ENCODE peak calls at places on chromosomes 16 and 17, in five cellular contexts. M is GM12878, G is SK-N-SH, C is HepG2, Y is K562. E is an unnamed sample.
A peak's percentile ranks its signal among the peaks of the same experiment; 100 is the strongest.

GRCh38 chr16:78892925-78893324 is 707.6 kb downstream of the MAF start:
- DNase-seq in M (no peak), G (no peak), Y (no peak), C (no peak), E (no peak)

GRCh38 chr17:11356371-11356770 is 115.4 kb downstream of the SHISA6 start:
- DNase-seq in C (no peak), M (no peak), Y (no peak), G (no peak), E (no peak)

GRCh38 chr16:52861614-52862022 is 191.1 kb downstream of the CHD9NB start:
- DNase-seq in M (no peak), G (peak; percentile 5), Y (no peak), C (peak; percentile 65), E (peak; percentile 6)

GRCh38 chr17:71398706-71399620 is 721.9 kb upstream of the SOX9 start:
- DNase-seq in M (no peak), G (no peak), C (no peak), Y (no peak), E (peak; percentile 44)

GRCh38 chr16:87170310-87170709 is 146.9 kb downstream of the C16orf95 start:
- DNase-seq in G (no peak), M (no peak), Y (no peak), C (no peak), E (no peak)

GRCh38 chr17:78226055-78226751 is 5.2 kb upstream of the TMEM235 start:
- DNase-seq in M (no peak), Y (no peak), G (no peak), C (no peak), E (no peak)

GRCh38 chr17:31802502-31802901 is 56.5 kb downstream of the COPRS start:
- DNase-seq in Y (peak; percentile 28), C (no peak), M (no peak), G (no peak), E (peak; percentile 16)

GRCh38 chr17:14341866-14342265 is 41.0 kb downstream of the HS3ST3B1 start:
- DNase-seq in G (no peak), C (no peak), Y (no peak), M (no peak), E (peak; percentile 19)

GRCh38 chr17:53719229-53719628 is 103.5 kb upstream of the KIF2B start:
- DNase-seq in G (peak; percentile 30), M (no peak), Y (no peak), C (no peak), E (no peak)

GRCh38 chr17:75288784-75289121 is 480 bp downstream of the SLC25A19 start:
- DNase-seq in M (no peak), C (peak; percentile 69), G (no peak), Y (peak; percentile 59), E (peak; percentile 52)

GRCh38 chr17:31155208-31155810 is 60.5 kb downstream of the NF1 start:
- DNase-seq in M (no peak), Y (no peak), G (no peak), C (no peak), E (no peak)

GRCh38 chr17:54626146-54626703 is 274.4 kb upstream of the TOM1L1 start:
- DNase-seq in Y (no peak), C (no peak), M (no peak), G (no peak), E (no peak)

GRCh38 chr17:17684901-17685774 is 3.9 kb downstream of the RAI1 start:
- DNase-seq in M (no peak), Y (no peak), C (no peak), G (peak; percentile 34), E (no peak)

GRCh38 chr17:17971431-17972125 is 622 bp downstream of the TOM1L2 start:
- DNase-seq in C (no peak), G (peak; percentile 52), Y (no peak), M (no peak), E (no peak)

GRCh38 chr16:49315602-49316001 is 34.0 kb upstream of the CBLN1 start:
- DNase-seq in G (no peak), Y (no peak), C (no peak), M (no peak), E (no peak)

GRCh38 chr16:49311823-49312222 is 30.2 kb upstream of the CBLN1 start:
- DNase-seq in G (no peak), M (no peak), Y (no peak), C (no peak), E (no peak)

DNA sequence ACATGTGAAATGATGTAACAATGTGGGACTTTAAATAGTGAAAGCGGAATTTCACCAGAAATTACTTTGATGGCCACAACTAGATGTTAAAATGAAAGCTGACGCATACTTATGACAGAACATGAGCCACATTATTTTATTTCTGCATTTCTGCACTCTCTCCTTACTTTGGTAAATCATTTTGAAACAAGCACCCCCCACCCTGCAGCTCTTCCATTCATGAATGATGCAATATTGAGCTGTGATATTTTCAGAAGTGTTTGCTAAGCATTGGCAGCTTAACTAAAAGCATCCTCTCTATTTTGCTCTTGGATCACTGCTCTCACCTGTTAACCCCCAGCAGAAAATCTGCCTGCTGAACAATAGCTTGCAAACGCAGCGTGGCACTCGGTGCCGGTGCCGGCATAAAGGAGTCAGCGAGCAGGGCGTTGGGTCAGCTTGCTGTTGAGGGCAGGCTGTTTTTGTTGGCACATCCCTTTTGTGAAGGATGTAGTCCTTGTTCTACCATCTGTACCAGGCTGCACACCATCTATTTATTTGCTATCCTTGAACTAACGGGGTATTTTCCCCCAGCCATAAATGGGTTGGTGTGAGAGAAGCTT is 30.9 kb upstream of the CBLN1 start:
- DNase-seq in Y (no peak), C (no peak), G (no peak), M (no peak), E (no peak)
- TF ChIP-seq FOXM1 in Y (no peak), C (no peak), G (no peak), M (no peak), E (no peak)

GRCh38 chr16:26668026-26668425 is 398.7 kb upstream of the C16orf82 start:
- DNase-seq in C (no peak), Y (no peak), M (no peak), G (peak; percentile 19), E (no peak)

GRCh38 chr16:26664086-26664485 is 402.6 kb upstream of the C16orf82 start:
- DNase-seq in Y (no peak), G (no peak), C (no peak), M (no peak), E (no peak)

GRCh38 chr16:26667271-26667703 is 399.4 kb upstream of the C16orf82 start:
- DNase-seq in C (no peak), Y (no peak), M (no peak), G (no peak), E (no peak)

GRCh38 chr16:26666486-26666885 is 400.2 kb upstream of the C16orf82 start:
- DNase-seq in C (no peak), Y (no peak), M (no peak), G (no peak), E (no peak)

DNA sequence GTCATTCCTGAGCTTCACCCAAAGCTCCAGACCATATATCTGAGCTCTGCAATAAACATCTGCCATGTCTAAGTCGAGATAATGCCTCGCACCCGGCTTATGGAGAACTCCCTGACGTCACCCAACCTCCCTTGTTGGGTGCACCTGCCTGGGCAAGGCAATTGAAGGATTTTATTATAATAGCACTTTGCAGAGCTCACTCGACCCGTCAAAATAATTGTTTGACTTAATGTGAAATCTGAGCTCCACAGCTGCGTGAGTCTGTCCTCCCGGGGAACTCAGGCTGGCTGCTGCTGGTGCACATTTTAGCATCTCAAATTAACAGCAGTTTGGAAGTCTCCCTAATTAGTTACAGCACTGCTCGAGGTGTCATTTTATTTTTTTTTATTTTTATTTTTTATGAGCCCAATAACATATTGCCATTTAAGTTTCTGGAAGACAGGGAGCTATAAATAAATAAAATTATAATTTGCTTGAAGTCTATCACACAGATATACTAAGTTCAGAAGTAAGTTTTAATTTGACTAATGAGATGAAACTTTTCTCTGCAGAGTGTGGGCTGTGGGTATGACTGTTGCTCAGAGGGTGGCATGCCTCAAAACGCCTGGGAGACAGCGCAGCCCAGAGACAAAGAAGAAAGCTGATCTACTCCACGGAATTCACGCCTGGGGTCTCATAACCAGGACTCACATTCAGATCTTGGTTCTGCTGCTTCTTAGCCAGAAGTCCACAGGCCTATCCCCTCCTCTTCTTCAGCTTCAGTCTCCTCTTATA is 401.4 kb upstream of the C16orf82 start:
- DNase-seq in C (no peak), G (no peak), Y (no peak), M (no peak), E (no peak)
- TF ChIP-seq FOXM1 in C (no peak), G (no peak), Y (no peak), M (no peak), E (no peak)

DNA sequence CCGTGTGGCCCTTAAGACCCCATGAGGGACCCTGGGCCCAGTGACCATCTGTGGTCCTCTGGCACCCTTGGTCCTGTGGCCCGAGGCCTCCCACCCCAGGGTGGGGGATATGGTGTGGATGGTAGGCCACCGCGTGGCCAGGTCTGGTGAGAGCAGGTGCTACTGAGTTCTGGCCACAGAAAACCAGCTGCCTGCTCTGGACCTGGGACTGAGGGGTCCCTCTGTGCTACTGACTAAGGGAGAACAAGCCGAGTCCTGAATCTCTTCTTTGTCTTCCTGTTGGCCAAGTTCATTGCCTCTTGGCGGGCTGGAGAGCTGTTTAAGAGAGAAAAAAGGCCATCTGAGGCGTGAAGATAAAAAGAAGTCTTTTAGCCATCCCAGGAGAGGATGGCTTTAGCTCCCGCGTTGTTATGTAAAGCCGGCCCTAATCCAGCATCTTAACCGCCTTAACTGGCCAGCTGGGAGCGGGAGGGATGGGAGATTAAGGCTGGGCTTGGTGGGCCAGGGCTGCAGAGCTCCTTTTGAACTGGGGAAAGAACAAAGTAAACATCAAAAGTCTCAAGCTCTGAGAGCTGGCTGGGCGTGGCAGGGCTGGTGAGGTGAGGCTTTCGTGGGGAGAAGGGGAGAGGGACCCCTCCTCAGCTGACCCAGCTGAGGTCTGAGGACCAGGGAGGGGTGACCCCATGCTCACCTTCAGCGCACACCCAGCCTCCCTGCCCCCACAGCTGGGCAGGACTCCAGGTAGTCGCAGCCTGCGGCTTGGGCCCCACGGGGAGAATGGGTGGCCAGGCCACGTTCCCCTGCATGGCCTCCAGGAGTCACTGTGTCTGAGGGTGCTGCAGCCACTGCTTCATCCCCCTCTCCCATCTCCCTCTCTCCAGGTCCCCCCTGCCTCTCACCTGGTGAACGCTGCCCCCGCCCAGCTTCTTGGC is 62.4 kb downstream of the NKD1 start:
- DNase-seq in M (no peak), Y (peak; percentile 37), C (no peak), G (no peak), E (no peak)
- TF ChIP-seq FOXM1 in M (no peak), Y (no peak), C (no peak), G (no peak), E (no peak)

GRCh38 chr17:83055911-83056582 is 23.4 kb upstream of the METRNL start:
- DNase-seq in G (no peak), Y (no peak), M (no peak), C (peak; percentile 45), E (no peak)
- TF ChIP-seq FOXM1 in G (no peak), Y (no peak), M (no peak), C (no peak), E (no peak)